ENCODE peak calls at places on chromosome 13, in six cellular contexts. D is heart right ventricle; R is naive thymus-derived CD4-positive, alpha-beta T cell; E is adipocyte; Z is lung; P is breast epithelium. Q is an unnamed sample. For H3K4me1, the result is how much of the 10 kb centered on the place peaks cover.

GRCh38 chr13:21318891-21319532 is 140.1 kb downstream of the ZDHHC20 start:
- DNase-seq in D (no peak), R (no peak), P (no peak), Z (no peak), E (no peak), Q (no peak)

GRCh38 chr13:23986619-23987018 is 89.3 kb upstream of the C1QTNF9B start:
- DNase-seq in D (no peak), E (peak), Z (no peak), R (no peak), P (no peak), Q (no peak)

GRCh38 chr13:44191504-44192171 is 182.0 kb upstream of the SERP2 start:
- DNase-seq in E (peak), D (peak), Z (peak), P (no peak), R (peak), Q (peak)

GRCh38 chr13:77026255-77026782 is 640 bp downstream of the FBXL3 start:
- DNase-seq in D (peak), R (peak), P (peak), E (peak), Z (peak), Q (peak)

GRCh38 chr13:42539670-42540069 is 34.3 kb upstream of the TNFSF11 start:
- DNase-seq in D (no peak), P (no peak), E (no peak), R (no peak), Z (no peak), Q (no peak)

GRCh38 chr13:86601351-86601750 is 802.1 kb upstream of the SLITRK6 start:
- DNase-seq in E (no peak), P (no peak), D (no peak), Z (no peak), R (no peak), Q (no peak)

GRCh38 chr13:36673838-36674326 is at the start of gene SERTM1:
- DNase-seq in E (peak), R (no peak), P (no peak), Z (no peak), D (no peak), Q (peak)

GRCh38 chr13:47480121-47480520 is 521.0 kb downstream of the SUCLA2 start:
- DNase-seq in Z (no peak), E (peak), D (no peak), R (no peak), P (no peak), Q (no peak)

GRCh38 chr13:21673592-21674270 is 2.9 kb downstream of the FGF9 start:
- DNase-seq in Z (no peak), R (peak), P (no peak), D (no peak), E (peak), Q (peak)

GRCh38 chr13:74246398-74246975 is 112.3 kb upstream of the KLF12 start:
- DNase-seq in D (peak), E (no peak), P (no peak), R (no peak), Z (no peak), Q (no peak)

GRCh38 chr13:47845981-47846380 is 155.1 kb downstream of the SUCLA2 start:
- DNase-seq in D (no peak), P (no peak), E (no peak), Z (no peak), R (no peak), Q (no peak)

GRCh38 chr13:31887311-31887710 is 144.3 kb upstream of the FRY start:
- DNase-seq in E (peak), D (no peak), P (no peak), R (no peak), Z (no peak), Q (no peak)

GRCh38 chr13:108961542-108962125 is 332.2 kb downstream of the MYO16 start:
- DNase-seq in P (no peak), R (peak), D (no peak), Z (no peak), E (peak), Q (peak)

GRCh38 chr13:25186187-25186586 is 14.1 kb upstream of the AMER2 start:
- DNase-seq in D (no peak), R (no peak), P (no peak), Z (no peak), E (no peak), Q (no peak)

GRCh38 chr13:60143775-60144174 is 20.0 kb downstream of the DIAPH3 start:
- DNase-seq in D (no peak), Z (no peak), R (no peak), E (no peak), P (no peak), Q (peak)

GRCh38 chr13:101880581-101880980 is 428.1 kb downstream of the ITGBL1 start:
- DNase-seq in R (no peak), E (no peak), D (no peak), Z (no peak), P (no peak), Q (no peak)

GRCh38 chr13:33637978-33638743 is 179.8 kb upstream of the RFC3 start:
- DNase-seq in Z (no peak), D (no peak), P (no peak), E (peak), R (no peak), Q (no peak)

GRCh38 chr13:79481685-79482052 is 714 bp downstream of the NDFIP2 start:
- DNase-seq in P (no peak), R (peak), Z (no peak), E (peak), D (no peak), Q (peak)

GRCh38 chr13:30446122-30446500 is 19.6 kb downstream of the HMGB1 start:
- DNase-seq in E (no peak), R (no peak), Z (no peak), D (no peak), P (no peak), Q (no peak)

GRCh38 chr13:37476874-37477273 is 121.7 kb downstream of the POSTN start:
- DNase-seq in R (no peak), Z (no peak), P (no peak), E (peak), D (peak), Q (peak)

GRCh38 chr13:49669735-49670309 is 21.5 kb downstream of the EBPL start:
- DNase-seq in P (no peak), Z (peak), R (peak), E (peak), D (peak), Q (peak)

GRCh38 chr13:108508263-108508662 is 121.1 kb upstream of the MYO16 start:
- DNase-seq in E (peak), R (peak), D (no peak), P (no peak), Z (no peak), Q (no peak)

GRCh38 chr13:89401209-89401810 is 1730.1 kb downstream of the SLITRK5 start:
- DNase-seq in E (peak), P (no peak), R (no peak), D (no peak), Z (no peak), Q (no peak)

GRCh38 chr13:95552539-95553270 is at the start of gene CLDN10:
- DNase-seq in P (no peak), D (no peak), Z (no peak), E (no peak), R (no peak), Q (no peak)

GRCh38 chr13:21668665-21669599 is 1.9 kb upstream of the FGF9 start:
- DNase-seq in Z (no peak), R (no peak), E (peak), P (no peak), D (no peak), Q (no peak)

GRCh38 chr13:26658491-26658890 is 101.0 kb downstream of the WASF3 start:
- DNase-seq in E (no peak), D (no peak), Z (no peak), P (no peak), R (no peak), Q (no peak)

GRCh38 chr13:42011601-42012401 is 36.6 kb upstream of the DGKH start:
- DNase-seq in E (no peak), R (no peak), Z (no peak), P (peak), D (no peak), Q (peak)

GRCh38 chr13:47661076-47661475 is 340.0 kb downstream of the SUCLA2 start:
- DNase-seq in P (no peak), E (no peak), D (no peak), R (no peak), Z (no peak), Q (no peak)

GRCh38 chr13:80586356-80586755 is 245.4 kb upstream of the SPRY2 start:
- DNase-seq in R (no peak), E (peak), P (no peak), D (no peak), Z (no peak), Q (no peak)

GRCh38 chr13:112346173-112346898 is 29.8 kb upstream of the SPACA7 start:
- DNase-seq in R (no peak), P (no peak), D (no peak), E (no peak), Z (no peak), Q (peak)

GRCh38 chr13:32019612-32020233 is 11.9 kb upstream of the FRY start:
- DNase-seq in D (peak), P (no peak), Z (no peak), R (peak), E (peak), Q (peak)

GRCh38 chr13:93244918-93245280 is 18.3 kb downstream of the GPC6 start:
- DNase-seq in D (no peak), R (no peak), P (no peak), E (peak), Z (no peak), Q (no peak)

GRCh38 chr13:46015374-46015773 is 37.2 kb downstream of the ZC3H13 start:
- DNase-seq in R (no peak), E (no peak), D (no peak), Z (no peak), P (no peak), Q (no peak)

GRCh38 chr13:94966380-94966779 is 254.0 kb upstream of the SOX21 start:
- DNase-seq in E (no peak), Z (no peak), R (no peak), P (no peak), D (no peak), Q (peak)

GRCh38 chr13:23679214-23679613 is 109.0 kb downstream of the TNFRSF19 start:
- DNase-seq in E (no peak), P (no peak), R (no peak), Z (no peak), D (no peak), Q (no peak)

GRCh38 chr13:79246575-79246949 is 159.5 kb downstream of the RBM26 start:
- DNase-seq in D (no peak), Z (no peak), R (no peak), P (no peak), E (no peak), Q (no peak)

GRCh38 chr13:95641291-95641811 is 3.2 kb downstream of the DZIP1 start:
- DNase-seq in R (no peak), E (no peak), D (no peak), P (no peak), Z (no peak), Q (no peak)

GRCh38 chr13:101579291-101579802 is 126.9 kb downstream of the ITGBL1 start:
- DNase-seq in R (no peak), Z (no peak), P (no peak), E (peak), D (no peak), Q (no peak)

GRCh38 chr13:22812793-22813192 is 368.0 kb upstream of the SGCG start:
- DNase-seq in E (no peak), R (no peak), D (no peak), Z (peak), P (no peak), Q (no peak)

GRCh38 chr13:110134801-110135200 is 172.2 kb downstream of the COL4A1 start:
- DNase-seq in D (peak), P (no peak), E (no peak), Z (no peak), R (no peak), Q (no peak)

GRCh38 chr13:110131424-110131823 is 175.5 kb downstream of the COL4A1 start:
- DNase-seq in R (no peak), D (no peak), Z (peak), P (no peak), E (no peak), Q (no peak)

GRCh38 chr13:110135977-110136597 is 170.9 kb downstream of the COL4A1 start:
- DNase-seq in P (no peak), E (no peak), Z (no peak), R (no peak), D (no peak), Q (no peak)

GRCh38 chr13:110132178-110132975 is 174.6 kb downstream of the COL4A1 start:
- DNase-seq in Z (peak), P (no peak), D (no peak), R (no peak), E (no peak), Q (no peak)

DNA sequence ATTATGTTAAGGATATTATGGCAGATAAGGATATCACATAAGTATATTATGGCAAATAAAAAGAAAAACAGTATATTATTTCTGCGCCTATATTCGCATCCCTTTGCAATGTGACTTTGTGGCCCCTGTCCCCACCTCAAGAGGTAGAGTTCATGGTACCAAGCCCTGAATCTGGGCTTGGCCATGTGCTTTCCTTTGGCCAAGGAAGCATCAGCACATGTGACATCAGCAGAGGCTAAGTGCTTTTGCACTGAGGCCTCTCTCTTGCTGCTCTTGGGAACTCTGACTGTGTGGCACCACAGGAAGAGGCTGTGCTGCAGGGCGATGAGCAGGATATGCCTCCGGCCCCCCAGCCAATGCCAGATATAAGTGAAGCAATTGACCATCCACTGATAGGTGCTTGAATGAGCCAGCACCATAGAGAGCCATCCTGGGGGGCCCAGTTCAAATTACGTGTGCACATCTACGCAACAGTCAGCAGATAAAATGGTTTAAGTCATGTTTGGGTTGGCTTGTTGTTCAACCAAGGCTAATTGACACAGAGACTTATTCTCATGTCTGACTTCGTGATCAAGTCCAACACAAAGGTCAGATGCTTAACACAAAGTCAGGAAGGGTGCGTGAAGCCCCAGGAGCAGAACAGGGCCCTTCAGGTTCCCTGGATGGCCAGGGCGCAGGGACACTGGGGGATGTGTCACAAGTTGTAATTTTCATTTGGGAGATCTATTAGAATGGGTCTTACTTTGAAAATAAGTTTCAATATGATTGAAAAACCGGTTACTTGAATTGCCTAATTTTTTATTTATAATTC is 173.3 kb downstream of the COL4A1 start:
- DNase-seq in Z (no peak), E (no peak), P (no peak), R (no peak), D (no peak), Q (no peak)
- H3K4me1 ChIP-seq in Z (under half), E (under half), P (under half), R (under half), D (under half), Q (under half)

GRCh38 chr13:114108141-114108761 is 24.2 kb downstream of the RASA3 start:
- DNase-seq in P (peak), R (no peak), E (no peak), Z (no peak), D (no peak), Q (no peak)
- H3K4me1 ChIP-seq in P (under half), R (half or more), E (under half), Z (under half), D (under half), Q (under half)

DNA sequence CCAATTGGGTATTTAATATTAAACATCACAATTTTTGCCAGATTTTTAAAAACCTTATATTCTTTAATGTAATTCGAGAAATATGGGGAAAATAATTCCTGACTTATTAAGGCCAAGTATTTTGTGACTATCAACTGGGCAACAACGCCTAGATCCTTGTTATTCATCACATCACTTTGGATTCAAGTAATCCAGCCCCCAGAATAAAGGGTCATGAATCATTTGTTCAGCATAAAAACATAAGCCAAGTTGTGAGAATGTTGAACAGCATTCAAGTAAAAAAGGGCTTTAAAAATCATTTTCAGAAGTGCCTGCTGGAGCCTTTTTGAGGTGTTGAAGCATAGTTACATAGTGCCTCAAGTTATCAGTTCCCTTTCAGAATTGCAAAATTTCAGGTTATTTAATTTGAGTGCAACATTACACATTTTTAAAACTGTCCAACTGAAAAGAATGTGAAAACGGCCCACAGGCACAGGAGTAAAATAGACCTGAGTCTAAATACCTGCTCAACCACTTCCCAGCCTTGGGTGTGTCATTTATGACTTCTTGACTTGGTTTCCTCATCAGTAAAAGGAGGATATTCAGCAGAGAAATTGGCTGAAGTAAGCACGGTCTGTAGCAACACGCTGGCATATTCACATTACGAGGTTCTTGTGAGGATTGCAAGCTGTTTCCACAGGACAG is 56.4 kb downstream of the MBNL2 start:
- DNase-seq in P (no peak), E (no peak), D (no peak), Z (no peak), R (no peak), Q (no peak)
- H3K4me1 ChIP-seq in P (under half), E (half or more), D (half or more), Z (under half), R (under half), Q (under half)

GRCh38 chr13:98484289-98485219 is 92.4 kb downstream of the STK24 start:
- DNase-seq in R (no peak), Z (peak), D (peak), P (peak), E (peak), Q (peak)

GRCh38 chr13:98483636-98484288 is 93.1 kb downstream of the STK24 start:
- DNase-seq in R (no peak), P (no peak), Z (no peak), D (no peak), E (peak), Q (no peak)

GRCh38 chr13:98487016-98487415 is 89.9 kb downstream of the STK24 start:
- DNase-seq in D (no peak), Z (no peak), P (no peak), E (no peak), R (no peak), Q (no peak)

GRCh38 chr13:98486412-98486811 is 90.5 kb downstream of the STK24 start:
- DNase-seq in D (no peak), P (no peak), Z (no peak), E (no peak), R (no peak), Q (no peak)

GRCh38 chr13:98485561-98485960 is 91.3 kb downstream of the STK24 start:
- DNase-seq in D (no peak), R (no peak), Z (no peak), P (no peak), E (no peak), Q (no peak)
- H3K4me1 ChIP-seq in D (half or more), R (under half), Z (under half), P (under half), E (half or more), Q (under half)

DNA sequence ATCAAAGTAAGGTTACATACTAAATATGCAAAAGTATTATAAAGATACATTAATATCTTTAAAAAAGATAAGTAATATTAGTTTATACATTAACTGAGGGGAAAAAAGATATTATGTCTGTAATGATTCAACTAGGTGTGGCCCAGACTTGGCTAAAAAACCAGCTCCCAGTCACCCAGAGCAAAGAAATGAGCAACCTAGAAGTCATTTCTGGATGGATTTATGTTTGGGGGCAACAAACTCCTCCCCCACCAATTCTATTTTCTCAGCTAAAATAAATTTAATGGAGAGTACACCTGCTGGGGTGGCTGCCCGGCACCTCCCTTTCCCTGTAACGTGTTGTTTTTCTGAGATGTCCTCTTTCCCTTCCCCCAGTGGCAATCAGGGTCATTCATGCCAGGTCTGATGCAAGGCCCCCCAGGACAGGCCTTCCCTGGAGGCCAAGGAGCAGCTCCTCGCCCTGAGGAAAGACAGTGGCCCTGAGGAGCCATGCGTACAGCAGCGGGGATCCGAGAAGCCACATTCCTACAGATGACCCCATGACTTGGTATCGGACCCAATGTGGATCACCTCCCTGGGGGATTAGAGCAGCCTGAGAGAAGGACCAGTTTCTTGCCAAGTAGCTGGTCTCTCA is 78.6 kb upstream of the DOCK9 start:
- DNase-seq in R (no peak), E (no peak), D (no peak), P (no peak), Z (no peak), Q (no peak)
- H3K4me1 ChIP-seq in R (under half), E (under half), D (under half), P (under half), Z (under half), Q (under half)

GRCh38 chr13:40986328-40986856 is 32.7 kb downstream of the ELF1 start:
- DNase-seq in E (peak), R (no peak), D (no peak), Z (no peak), P (no peak), Q (no peak)
- H3K4me1 ChIP-seq in E (under half), R (under half), D (under half), Z (under half), P (under half), Q (under half)

DNA sequence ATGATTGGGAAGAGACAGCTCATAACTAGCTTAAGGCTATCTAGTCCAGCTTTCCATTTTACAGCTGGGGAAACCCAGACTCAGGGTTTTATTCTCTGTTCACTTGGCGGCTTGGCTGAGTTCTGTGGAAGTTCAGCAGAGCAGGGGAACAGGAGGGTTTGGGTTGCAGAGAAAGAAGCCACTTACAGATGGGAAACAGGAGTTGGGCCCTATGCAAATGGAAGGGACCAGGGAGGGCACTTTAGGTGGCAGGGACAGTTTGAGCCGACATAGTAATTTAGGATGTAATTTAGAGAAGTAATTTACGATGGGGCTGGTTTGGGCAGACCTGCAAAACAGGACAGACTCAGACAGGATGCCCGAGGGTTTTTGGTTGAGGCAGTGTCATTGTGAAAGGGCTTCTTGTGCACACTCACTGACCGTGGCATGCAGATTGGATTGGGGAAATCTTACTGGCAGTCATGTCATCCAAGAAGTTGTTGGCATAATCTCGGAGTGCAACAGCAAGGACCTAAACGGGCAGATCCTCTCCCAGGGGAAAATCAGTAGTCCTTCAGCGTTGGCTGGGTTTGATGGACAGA is 47.3 kb upstream of the GPR183 start:
- DNase-seq in E (peak), P (no peak), D (no peak), R (no peak), Z (no peak), Q (no peak)
- H3K4me1 ChIP-seq in E (under half), P (under half), D (under half), R (half or more), Z (under half), Q (under half)

Q was measured in HAP-1.